ENCODE peak calls at places on chromosomes 5 and 9, in six cellular contexts. P is body of pancreas, N is AG10803, K is astrocyte of the spinal cord, A is pancreas, T is fibroblast of mammary gland. R is an unnamed sample.
A peak's percentile ranks its signal among the peaks of the same experiment; 100 is the strongest.

GRCh38 chr5:53069626-53070025 is 39.9 kb downstream of the MOCS2 start:
- DNase-seq in P (no peak), T (peak; percentile 93), N (peak; percentile 74), K (peak; percentile 95), A (no peak), R (peak; percentile 93)

GRCh38 chr5:172694541-172694940 is 53.5 kb downstream of the NEURL1B start:
- DNase-seq in K (no peak), T (no peak), A (peak; percentile 35), N (no peak), P (no peak), R (no peak)

GRCh38 chr5:146965781-146966659 is 87.5 kb upstream of the PPP2R2B start:
- DNase-seq in P (peak; percentile 83), T (peak; percentile 78), K (peak; percentile 77), N (peak; percentile 71), A (no peak), R (peak; percentile 84)

GRCh38 chr9:134374301-134375010 is 48.2 kb downstream of the RXRA start:
- DNase-seq in P (peak; percentile 76), K (no peak), A (no peak), N (no peak), T (no peak), R (no peak)

GRCh38 chr5:95927927-95928723 is 33.5 kb downstream of the ELL2 start:
- DNase-seq in A (no peak), K (no peak), P (no peak), T (no peak), N (no peak), R (no peak)

GRCh38 chr9:112332977-112333638 is at the start of gene PTBP3:
- DNase-seq in K (peak; percentile 80), P (peak; percentile 84), N (peak; percentile 65), A (peak; percentile 90), T (peak; percentile 56), R (peak; percentile 82)

GRCh38 chr5:141914154-141914743 is 9.4 kb upstream of the DELE1 start:
- DNase-seq in N (no peak), A (peak; percentile 71), T (no peak), K (no peak), P (peak; percentile 47), R (peak; percentile 11)

GRCh38 chr9:17064558-17064957 is 70.3 kb upstream of the CNTLN start:
- DNase-seq in K (no peak), N (peak; percentile 11), T (peak; percentile 11), P (no peak), A (no peak), R (no peak)

GRCh38 chr5:149408252-149409099 is 29.4 kb upstream of the IL17B start:
- DNase-seq in P (no peak), N (peak; percentile 24), K (no peak), A (no peak), T (no peak), R (peak; percentile 31)

GRCh38 chr9:17744786-17745185 is 165.9 kb downstream of the SH3GL2 start:
- DNase-seq in A (no peak), K (peak; percentile 23), P (no peak), T (peak; percentile 9), N (no peak), R (peak; percentile 12)

GRCh38 chr5:149177911-149178565 is 36.7 kb downstream of the ABLIM3 start:
- DNase-seq in T (no peak), N (no peak), P (no peak), K (no peak), A (no peak), R (no peak)

GRCh38 chr9:130682490-130683121 is 11.0 kb upstream of the EXOSC2 start:
- DNase-seq in T (peak; percentile 70), P (peak; percentile 87), A (peak; percentile 89), N (peak; percentile 71), K (peak; percentile 69), R (peak; percentile 77)

GRCh38 chr5:95304706-95305105 is 19.8 kb upstream of the MCTP1 start:
- DNase-seq in N (no peak), A (no peak), T (no peak), K (no peak), P (no peak), R (no peak)

GRCh38 chr5:173973614-173973969 is 15.4 kb upstream of the C5orf47 start:
- DNase-seq in A (peak; percentile 73), T (no peak), K (no peak), P (peak; percentile 79), N (no peak), R (no peak)

GRCh38 chr5:51567636-51568035 is 184.4 kb downstream of the ISL1 start:
- DNase-seq in A (no peak), K (no peak), N (no peak), P (no peak), T (no peak), R (peak; percentile 1)

GRCh38 chr9:106830527-106831140 is 32.3 kb upstream of the ZNF462 start:
- DNase-seq in A (no peak), P (peak; percentile 3), N (peak; percentile 25), T (peak; percentile 11), K (peak; percentile 30), R (no peak)

GRCh38 chr9:104361207-104361606 is 142.9 kb upstream of the OR13F1 start:
- DNase-seq in T (no peak), K (no peak), A (no peak), P (no peak), N (no peak), R (no peak)

GRCh38 chr9:4102078-4102477 is 197.8 kb downstream of the GLIS3 start:
- DNase-seq in K (no peak), P (no peak), N (no peak), A (no peak), T (no peak), R (peak; percentile 26)

GRCh38 chr5:106956901-106957300 is 713.8 kb downstream of the EFNA5 start:
- DNase-seq in N (no peak), K (no peak), P (no peak), T (no peak), A (no peak), R (no peak)

GRCh38 chr9:135986605-135987004 is 25.4 kb upstream of the UBAC1 start:
- DNase-seq in P (no peak), N (no peak), A (no peak), K (no peak), T (no peak), R (no peak)

GRCh38 chr9:99127372-99128132 is 22.6 kb downstream of the TGFBR1 start:
- DNase-seq in K (peak; percentile 60), N (peak; percentile 85), T (peak; percentile 61), A (no peak), P (no peak), R (peak; percentile 75)

GRCh38 chr5:27682600-27682999 is 644.2 kb upstream of the CDH9 start:
- DNase-seq in A (no peak), N (no peak), T (no peak), K (no peak), P (no peak), R (peak; percentile 14)
- TF ChIP-seq CTCF in A (no peak), N (no peak), T (no peak), K (peak; percentile 26), P (no peak), R (no peak)

GRCh38 chr9:133133680-133134418 is 12.8 kb upstream of the RALGDS start:
- DNase-seq in A (peak; percentile 84), N (peak; percentile 97), P (peak; percentile 97), K (peak; percentile 95), T (peak; percentile 95), R (peak; percentile 96)
- H3K4me3 ChIP-seq in A (no peak overlapping the region), N (no peak overlapping the region), P (no peak overlapping the region), K (no peak overlapping the region), T (no peak overlapping the region), R (no peak overlapping the region)

GRCh38 chr9:20790721-20791120 is 106.7 kb downstream of the FOCAD start:
- DNase-seq in A (no peak), T (no peak), K (no peak), P (no peak), N (no peak), R (no peak)
- TF ChIP-seq CTCF in A (no peak), T (no peak), K (no peak), P (no peak), N (no peak), R (no peak)

DNA sequence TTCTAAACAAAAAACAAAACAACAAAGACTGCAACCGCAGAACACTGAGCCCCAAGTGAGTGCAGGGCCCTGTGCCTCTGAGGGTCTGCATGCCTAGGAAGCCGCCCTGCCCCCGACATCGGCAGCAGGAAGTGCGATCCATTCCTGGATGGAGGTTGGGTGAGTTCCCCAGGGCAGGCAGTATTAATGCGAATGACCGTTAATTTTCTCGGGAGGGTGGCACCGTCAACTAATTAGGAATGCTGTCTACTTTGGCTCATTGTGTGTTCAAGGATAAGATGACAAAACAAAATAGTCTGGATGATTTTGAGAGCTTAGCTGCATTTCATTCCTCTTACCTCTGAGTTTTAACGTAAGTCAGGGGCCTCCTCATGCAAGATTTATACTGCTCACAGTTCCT is 3.1 kb upstream of the NXNL2 start:
- DNase-seq in T (no peak), A (no peak), P (no peak), N (no peak), K (peak; percentile 24), R (no peak)
- H3K4me3 ChIP-seq in T (peak overlapping the region; percentile 20), A (no peak overlapping the region), P (no peak overlapping the region), N (peak overlapping the region; percentile 34), K (peak overlapping the region; percentile 23), R (no peak overlapping the region)

DNA sequence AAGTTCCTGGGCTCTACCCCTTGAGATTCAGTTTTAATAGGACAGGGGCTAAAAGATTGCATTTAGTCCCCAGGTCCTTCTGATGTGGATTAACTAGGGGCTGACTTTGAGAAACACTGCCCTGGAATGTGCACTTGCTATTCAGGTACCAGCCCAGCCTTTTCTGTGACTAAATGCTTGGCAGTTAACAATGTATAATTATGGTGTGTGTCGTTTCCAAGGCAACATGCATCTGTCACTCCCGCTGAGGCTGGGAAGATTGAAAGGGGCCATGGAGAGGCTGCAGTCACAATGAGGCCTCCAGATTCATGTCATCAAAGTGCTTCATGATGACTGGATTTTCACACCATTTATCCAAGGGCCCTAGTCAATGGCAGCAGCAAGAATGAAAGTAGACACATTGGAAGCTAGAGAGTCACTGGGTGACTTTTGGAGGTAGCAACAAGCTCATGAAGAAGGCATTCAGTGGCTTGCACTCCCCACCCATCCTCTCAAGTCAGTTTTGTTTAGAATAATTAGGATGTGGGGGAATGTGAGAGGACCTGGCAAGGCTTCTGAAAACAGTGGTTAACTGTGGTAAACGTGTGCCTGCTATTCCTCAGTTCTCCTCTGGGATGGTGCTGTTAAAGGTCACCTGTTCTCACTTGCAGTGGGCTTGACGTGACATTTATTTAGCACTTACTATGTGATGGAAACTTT is 28.3 kb downstream of the RAI14 start:
- DNase-seq in P (peak; percentile 48), T (peak; percentile 45), N (peak; percentile 60), A (no peak), K (peak; percentile 83), R (peak; percentile 59)
- TF ChIP-seq CTCF in P (no peak), T (peak; percentile 16), N (peak; percentile 16), A (no peak), K (no peak), R (no peak)

R was measured in cardiac fibroblast.